ENCODE peak calls at places on chromosomes 12 and 14, in four cellular contexts. O is heart left ventricle, I is choroid plexus epithelial cell, H is fibroblast of mammary gland. C is an unnamed sample.

GRCh38 chr14:51602176-51602759 is 49.4 kb upstream of the FRMD6 start:
- DNase-seq in I (no peak), O (no peak), H (peak), C (no peak)

GRCh38 chr12:40104461-40105264 is 1.2 kb downstream of the SLC2A13 start:
- DNase-seq in I (peak), H (no peak), O (no peak), C (no peak)

GRCh38 chr14:53331247-53331646 is 178.1 kb upstream of the DDHD1 start:
- DNase-seq in H (peak), O (no peak), I (peak), C (peak)

GRCh38 chr14:51929156-51929555 is 60.2 kb upstream of the RTRAF start:
- DNase-seq in O (no peak), H (peak), I (peak), C (peak)

GRCh38 chr12:15834575-15834974 is 45.4 kb upstream of the EPS8 start:
- DNase-seq in H (peak), I (peak), O (no peak), C (no peak)

GRCh38 chr14:83827383-83827782 is 1702.6 kb upstream of the FLRT2 start:
- DNase-seq in O (no peak), H (no peak), I (peak), C (no peak)

GRCh38 chr14:24463806-24464785 is 21.5 kb upstream of the SDR39U1 start:
- DNase-seq in O (no peak), I (no peak), H (no peak), C (no peak)

GRCh38 chr14:94515426-94515825 is 6.2 kb upstream of the SERPINA12 start:
- DNase-seq in O (no peak), H (no peak), I (no peak), C (no peak)

GRCh38 chr12:66065623-66066022 is 64.9 kb downstream of the LLPH start:
- DNase-seq in I (peak), H (peak), O (no peak), C (no peak)

GRCh38 chr12:9372202-9372601 is 164.0 kb upstream of the PZP start:
- DNase-seq in I (peak), O (no peak), H (peak), C (no peak)

GRCh38 chr12:3727877-3728632 is 24.9 kb downstream of the CRACR2A start:
- DNase-seq in H (peak), I (peak), O (no peak), C (peak)

GRCh38 chr14:63467440-63468072 is 75.6 kb downstream of the PPP2R5E start:
- DNase-seq in H (no peak), I (no peak), O (no peak), C (no peak)

GRCh38 chr12:22332191-22332590 is 2.3 kb downstream of the ST8SIA1 start:
- DNase-seq in O (no peak), H (no peak), I (no peak), C (no peak)

GRCh38 chr14:73180385-73180805 is 44.1 kb downstream of the PSEN1 start:
- DNase-seq in O (no peak), H (peak), I (peak), C (peak)

GRCh38 chr14:50813544-50813863 is 17.5 kb downstream of the NIN start:
- DNase-seq in I (peak), O (no peak), H (no peak), C (no peak)

GRCh38 chr12:49331360-49332222 is 5.4 kb downstream of the C1QL4 start:
- DNase-seq in H (peak), I (peak), O (no peak), C (peak)

GRCh38 chr12:56520025-56520810 is 1.4 kb upstream of the RBMS2 start:
- DNase-seq in O (peak), I (peak), H (peak), C (peak)

GRCh38 chr12:132154341-132154761 is 10.1 kb downstream of the NOC4L start:
- DNase-seq in O (no peak), H (no peak), I (no peak), C (no peak)

GRCh38 chr12:4278582-4278939 is 5.0 kb downstream of the CCND2 start:
- DNase-seq in I (no peak), H (peak), O (peak), C (no peak)

GRCh38 chr14:69133206-69134125 is 19.5 kb downstream of the DCAF5 start:
- DNase-seq in H (peak), O (no peak), I (peak), C (peak)

GRCh38 chr14:85934123-85934885 is 404.4 kb downstream of the FLRT2 start:
- DNase-seq in I (peak), H (peak), O (peak), C (peak)

GRCh38 chr12:65665817-65666216 is 158.5 kb upstream of the HMGA2 start:
- DNase-seq in H (no peak), I (no peak), O (no peak), C (no peak)

GRCh38 chr14:52014601-52015267 is 25.4 kb downstream of the RTRAF start:
- DNase-seq in H (no peak), I (no peak), O (peak), C (no peak)

GRCh38 chr12:67618303-67618702 is 30.2 kb upstream of the DYRK2 start:
- DNase-seq in H (no peak), I (no peak), O (no peak), C (no peak)

GRCh38 chr14:61130512-61131260 is 149.6 kb downstream of the SLC38A6 start:
- DNase-seq in I (no peak), H (no peak), O (no peak), C (no peak)

GRCh38 chr12:114430306-114430705 is 24.4 kb upstream of the TBX5 start:
- DNase-seq in I (peak), H (peak), O (no peak), C (no peak)

GRCh38 chr14:35159742-35160409 is 37.5 kb downstream of the PRORP start:
- DNase-seq in I (peak), O (no peak), H (peak), C (peak)

GRCh38 chr12:113500662-113501435 is 29.2 kb upstream of the LHX5 start:
- DNase-seq in O (no peak), I (no peak), H (no peak), C (no peak)

GRCh38 chr12:108613548-108613947 is 15.7 kb upstream of the TMEM119 start:
- DNase-seq in O (no peak), I (no peak), H (no peak), C (no peak)

GRCh38 chr14:101372494-101372813 is 188.8 kb upstream of the DIO3 start:
- DNase-seq in I (no peak), O (no peak), H (no peak), C (no peak)

GRCh38 chr12:101051901-101052550 is 158.0 kb downstream of the SLC5A8 start:
- DNase-seq in H (peak), I (peak), O (no peak), C (peak)

GRCh38 chr14:61388173-61388975 is 67.0 kb downstream of the PRKCH start:
- DNase-seq in I (peak), H (peak), O (no peak), C (peak)

GRCh38 chr12:28456934-28457710 is 266.9 kb downstream of the CCDC91 start:
- DNase-seq in I (no peak), O (no peak), H (no peak), C (no peak)

GRCh38 chr12:2358986-2359658 is 306.3 kb downstream of the CACNA1C start:
- DNase-seq in H (peak), O (no peak), I (peak), C (peak)

GRCh38 chr12:22653790-22654189 is 28.8 kb downstream of the ETNK1 start:
- DNase-seq in H (no peak), I (no peak), O (no peak), C (no peak)

GRCh38 chr12:92529944-92530343 is 172.8 kb upstream of the PLEKHG7 start:
- DNase-seq in H (no peak), O (no peak), I (no peak), C (no peak)

C was measured in astrocyte of the spinal cord.